ENCODE peak calls at places on chromosomes 3 and 15, in eight cellular contexts. One of them, this sample, is unnamed.

GRCh38 chr3:141505166-141505565 is 18.3 kb downstream of the RASA2 start:
- DNase-seq in right lobe of liver: no peak
- DNase-seq in HepG2: peak
- DNase-seq in choroid plexus epithelial cell: no peak
- DNase-seq in A673: no peak
- DNase-seq in adrenal gland: no peak
- DNase-seq in Karpas-422: no peak
- DNase-seq in heart left ventricle: no peak
- DNase-seq in this sample: no peak

GRCh38 chr3:53182759-53183355 is 21.8 kb downstream of the PRKCD start:
- DNase-seq in right lobe of liver: no peak
- DNase-seq in Karpas-422: no peak
- DNase-seq in A673: no peak
- DNase-seq in choroid plexus epithelial cell: no peak
- DNase-seq in HepG2: no peak
- DNase-seq in adrenal gland: no peak
- DNase-seq in heart left ventricle: no peak
- DNase-seq in this sample: no peak

GRCh38 chr3:45607790-45608189 is 13.2 kb downstream of the LIMD1 start:
- DNase-seq in A673: no peak
- DNase-seq in choroid plexus epithelial cell: no peak
- DNase-seq in adrenal gland: no peak
- DNase-seq in right lobe of liver: no peak
- DNase-seq in HepG2: no peak
- DNase-seq in Karpas-422: no peak
- DNase-seq in heart left ventricle: no peak
- DNase-seq in this sample: no peak

GRCh38 chr15:57476533-57476975 is 100.2 kb downstream of the CGNL1 start:
- DNase-seq in heart left ventricle: no peak
- DNase-seq in A673: no peak
- DNase-seq in HepG2: peak
- DNase-seq in Karpas-422: no peak
- DNase-seq in right lobe of liver: no peak
- DNase-seq in adrenal gland: no peak
- DNase-seq in choroid plexus epithelial cell: peak
- DNase-seq in this sample: no peak

GRCh38 chr3:144237351-144237750 is 265.7 kb downstream of the DIPK2A start:
- DNase-seq in Karpas-422: no peak
- DNase-seq in A673: no peak
- DNase-seq in right lobe of liver: no peak
- DNase-seq in HepG2: no peak
- DNase-seq in adrenal gland: no peak
- DNase-seq in heart left ventricle: no peak
- DNase-seq in choroid plexus epithelial cell: no peak
- DNase-seq in this sample: no peak

GRCh38 chr15:44532689-44533088 is 4.3 kb upstream of the EIF3J start:
- DNase-seq in right lobe of liver: no peak
- DNase-seq in adrenal gland: no peak
- DNase-seq in A673: peak
- DNase-seq in Karpas-422: peak
- DNase-seq in HepG2: no peak
- DNase-seq in choroid plexus epithelial cell: no peak
- DNase-seq in heart left ventricle: no peak
- DNase-seq in this sample: no peak

GRCh38 chr3:176767385-176767784 is 429.9 kb downstream of the TBL1XR1 start:
- DNase-seq in right lobe of liver: no peak
- DNase-seq in Karpas-422: no peak
- DNase-seq in heart left ventricle: no peak
- DNase-seq in choroid plexus epithelial cell: peak
- DNase-seq in HepG2: no peak
- DNase-seq in adrenal gland: no peak
- DNase-seq in A673: no peak
- DNase-seq in this sample: peak

GRCh38 chr15:58495836-58496501 is 64.2 kb downstream of the LIPC start:
- DNase-seq in choroid plexus epithelial cell: no peak
- DNase-seq in A673: no peak
- DNase-seq in HepG2: no peak
- DNase-seq in adrenal gland: no peak
- DNase-seq in Karpas-422: no peak
- DNase-seq in heart left ventricle: no peak
- DNase-seq in right lobe of liver: no peak
- DNase-seq in this sample: no peak

GRCh38 chr15:28094732-28095521 is 4.2 kb downstream of the OCA2 start:
- DNase-seq in Karpas-422: no peak
- DNase-seq in right lobe of liver: no peak
- DNase-seq in adrenal gland: no peak
- DNase-seq in A673: no peak
- DNase-seq in choroid plexus epithelial cell: no peak
- DNase-seq in HepG2: no peak
- DNase-seq in heart left ventricle: no peak
- DNase-seq in this sample: no peak

GRCh38 chr15:66862878-66863335 is 160.9 kb downstream of the SMAD6 start:
- DNase-seq in HepG2: peak
- DNase-seq in heart left ventricle: peak
- DNase-seq in adrenal gland: peak
- DNase-seq in right lobe of liver: peak
- DNase-seq in Karpas-422: peak
- DNase-seq in A673: peak
- DNase-seq in choroid plexus epithelial cell: peak
- DNase-seq in this sample: peak

GRCh38 chr3:169759256-169759655 is 5.6 kb downstream of the TERC start:
- DNase-seq in HepG2: no peak
- DNase-seq in A673: no peak
- DNase-seq in adrenal gland: no peak
- DNase-seq in Karpas-422: no peak
- DNase-seq in heart left ventricle: no peak
- DNase-seq in choroid plexus epithelial cell: peak
- DNase-seq in right lobe of liver: no peak
- DNase-seq in this sample: no peak

GRCh38 chr3:111737056-111737711 is 121.9 kb upstream of the PHLDB2 start:
- DNase-seq in HepG2: no peak
- DNase-seq in right lobe of liver: no peak
- DNase-seq in choroid plexus epithelial cell: peak
- DNase-seq in heart left ventricle: peak
- DNase-seq in A673: no peak
- DNase-seq in Karpas-422: no peak
- DNase-seq in adrenal gland: peak
- DNase-seq in this sample: no peak

GRCh38 chr15:65318870-65319356 is 14.4 kb downstream of the RNU5B-1 start:
- DNase-seq in heart left ventricle: peak
- DNase-seq in adrenal gland: peak
- DNase-seq in right lobe of liver: peak
- DNase-seq in Karpas-422: peak
- DNase-seq in HepG2: peak
- DNase-seq in choroid plexus epithelial cell: peak
- DNase-seq in A673: peak
- DNase-seq in this sample: no peak

DNA sequence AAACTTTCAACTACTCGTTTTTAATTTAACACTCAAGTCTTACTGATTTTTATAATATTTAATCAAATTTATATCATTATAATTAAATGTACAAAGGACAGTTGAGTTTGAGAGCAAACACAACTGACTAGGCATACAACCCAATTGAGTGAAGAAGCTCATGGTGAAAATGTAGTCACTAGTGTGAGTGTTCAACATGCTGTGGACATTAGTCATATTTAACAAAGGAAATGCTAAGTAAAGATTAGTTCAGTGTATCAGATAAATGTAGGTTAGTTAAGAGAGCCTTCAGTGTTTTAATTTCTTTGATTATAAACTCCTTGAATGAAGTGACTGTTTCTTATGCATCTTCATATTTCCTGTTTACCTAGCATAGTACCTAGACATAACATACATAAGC is 444.2 kb upstream of the GOLIM4 start:
- DNase-seq in choroid plexus epithelial cell: no peak
- DNase-seq in heart left ventricle: no peak
- DNase-seq in Karpas-422: no peak
- DNase-seq in A673: no peak
- DNase-seq in adrenal gland: no peak
- DNase-seq in right lobe of liver: no peak
- DNase-seq in HepG2: no peak
- DNase-seq in this sample: no peak
- H3K4me3 ChIP-seq in choroid plexus epithelial cell: no peak
- H3K4me3 ChIP-seq in heart left ventricle: no peak
- H3K4me3 ChIP-seq in Karpas-422: no peak
- H3K4me3 ChIP-seq in A673: no peak
- H3K4me3 ChIP-seq in adrenal gland: no peak
- H3K4me3 ChIP-seq in right lobe of liver: no peak
- H3K4me3 ChIP-seq in HepG2: no peak
- H3K4me3 ChIP-seq in this sample: no peak

DNA sequence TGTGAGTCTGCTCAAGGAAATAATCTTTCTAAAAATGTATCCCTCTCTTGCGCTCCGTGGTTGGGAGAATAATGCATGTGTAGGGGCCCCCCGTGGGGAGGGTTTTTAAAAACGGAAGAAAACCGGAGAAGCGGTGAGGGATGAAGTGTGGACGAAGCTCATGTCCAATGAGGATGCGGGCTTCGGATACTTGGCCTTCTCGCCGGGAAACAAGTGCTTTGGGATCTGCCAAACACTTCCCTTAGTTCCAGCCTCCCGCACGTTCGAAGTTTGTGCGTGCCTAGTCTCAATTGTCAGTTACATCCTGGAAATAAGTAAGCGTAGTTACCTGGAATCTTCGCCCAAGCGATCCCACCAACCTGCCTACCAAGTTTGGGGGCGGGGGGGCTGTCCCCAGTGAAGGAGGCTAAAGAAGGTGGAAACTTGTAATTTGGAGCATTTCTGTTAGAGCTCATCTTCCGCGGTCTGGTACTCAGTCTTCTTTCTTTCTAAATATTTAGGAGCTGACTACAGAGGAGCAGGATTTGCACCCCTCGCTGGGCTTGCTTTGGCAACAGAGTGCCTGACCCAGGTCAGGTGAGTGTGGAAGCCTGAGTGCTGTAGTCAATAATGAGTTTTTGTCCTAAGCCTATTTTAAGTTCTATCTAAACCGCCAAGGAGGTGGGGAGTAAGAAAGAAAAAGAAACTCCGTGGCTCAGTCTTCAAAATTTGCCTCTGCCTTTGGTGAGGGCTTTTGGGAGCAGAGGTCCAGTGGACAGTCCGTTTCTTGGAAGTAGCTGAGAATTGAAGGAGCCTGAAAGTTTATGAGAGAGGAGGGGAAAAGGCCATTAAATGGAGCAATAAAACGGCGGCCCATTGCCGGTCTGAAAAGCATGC is 1.0 kb downstream of the ITPR1 start:
- DNase-seq in adrenal gland: no peak
- DNase-seq in A673: peak
- DNase-seq in heart left ventricle: peak
- DNase-seq in right lobe of liver: no peak
- DNase-seq in HepG2: no peak
- DNase-seq in choroid plexus epithelial cell: peak
- DNase-seq in Karpas-422: peak
- DNase-seq in this sample: no peak
- H3K4me3 ChIP-seq in adrenal gland: peak
- H3K4me3 ChIP-seq in A673: peak
- H3K4me3 ChIP-seq in heart left ventricle: peak
- H3K4me3 ChIP-seq in right lobe of liver: peak
- H3K4me3 ChIP-seq in HepG2: peak
- H3K4me3 ChIP-seq in choroid plexus epithelial cell: peak
- H3K4me3 ChIP-seq in Karpas-422: peak
- H3K4me3 ChIP-seq in this sample: peak

DNA sequence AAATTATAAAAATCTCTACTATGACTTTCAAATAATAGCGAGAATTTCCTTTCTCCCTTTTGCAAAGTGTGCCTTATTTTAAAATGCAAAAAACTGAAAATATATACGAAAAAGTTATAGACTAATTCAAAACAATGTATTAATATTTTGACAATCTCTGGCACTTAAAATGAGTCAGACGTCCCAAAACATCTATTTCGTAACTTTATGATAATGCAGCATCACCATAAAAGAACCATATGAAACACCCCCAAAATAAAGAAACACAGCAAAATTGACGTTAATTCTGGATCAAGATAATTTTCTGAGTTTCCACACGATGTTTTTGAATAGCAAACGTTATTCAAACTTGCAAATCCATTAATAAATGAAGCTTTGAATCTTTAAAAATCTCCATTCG is 1.0 kb downstream of the COPS2 start:
- DNase-seq in HepG2: no peak
- DNase-seq in Karpas-422: no peak
- DNase-seq in adrenal gland: no peak
- DNase-seq in right lobe of liver: no peak
- DNase-seq in A673: no peak
- DNase-seq in heart left ventricle: no peak
- DNase-seq in choroid plexus epithelial cell: peak
- DNase-seq in this sample: no peak
- H3K4me3 ChIP-seq in HepG2: peak
- H3K4me3 ChIP-seq in Karpas-422: peak
- H3K4me3 ChIP-seq in adrenal gland: peak
- H3K4me3 ChIP-seq in right lobe of liver: peak
- H3K4me3 ChIP-seq in A673: peak
- H3K4me3 ChIP-seq in heart left ventricle: peak
- H3K4me3 ChIP-seq in choroid plexus epithelial cell: peak
- H3K4me3 ChIP-seq in this sample: peak

DNA sequence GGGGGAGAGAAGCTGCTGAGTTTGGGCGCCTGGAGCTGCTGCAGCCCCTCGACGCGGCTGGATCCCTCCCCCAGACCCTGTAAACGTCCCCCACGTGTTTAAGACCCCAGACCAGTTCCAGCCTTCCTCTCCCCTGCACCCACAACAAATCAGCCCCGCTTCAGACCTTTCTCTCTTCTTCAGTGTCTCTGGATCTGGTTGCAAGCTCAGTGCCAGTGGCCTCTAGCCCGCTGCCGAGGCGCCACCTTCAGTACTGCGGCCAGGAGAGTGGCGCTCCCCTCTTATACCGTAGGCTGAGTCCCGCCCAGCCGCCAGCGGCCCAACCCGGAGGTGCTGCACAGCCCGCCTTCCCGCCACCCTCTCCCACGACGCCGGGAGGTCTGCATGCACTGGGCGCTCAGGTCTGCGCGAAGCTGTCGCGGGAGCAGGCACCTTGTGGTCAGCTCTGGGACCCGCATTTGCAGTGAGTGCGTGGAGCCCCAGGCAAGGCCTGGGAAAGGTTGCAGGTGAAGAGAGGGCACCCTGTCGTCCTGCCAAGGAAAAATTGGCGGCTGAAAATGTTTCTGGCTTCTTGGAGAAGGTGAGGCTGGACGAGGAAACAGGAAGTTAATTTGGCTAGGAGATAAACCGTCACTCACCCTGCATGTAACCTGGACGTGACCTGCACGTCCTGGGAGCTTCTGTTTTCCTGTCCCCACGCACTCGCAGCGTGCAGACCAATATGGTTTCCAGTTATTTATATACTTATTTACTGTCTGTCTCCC is at the start of gene C2CD4B:
- DNase-seq in adrenal gland: peak
- DNase-seq in A673: no peak
- DNase-seq in Karpas-422: no peak
- DNase-seq in HepG2: no peak
- DNase-seq in choroid plexus epithelial cell: no peak
- DNase-seq in right lobe of liver: peak
- DNase-seq in heart left ventricle: peak
- DNase-seq in this sample: no peak
- H3K4me3 ChIP-seq in adrenal gland: no peak
- H3K4me3 ChIP-seq in A673: peak
- H3K4me3 ChIP-seq in Karpas-422: no peak
- H3K4me3 ChIP-seq in HepG2: peak
- H3K4me3 ChIP-seq in choroid plexus epithelial cell: peak
- H3K4me3 ChIP-seq in right lobe of liver: peak
- H3K4me3 ChIP-seq in heart left ventricle: peak
- H3K4me3 ChIP-seq in this sample: peak